ENCODE peak calls at places on chromosomes 16 and 17, in four cellular contexts. K is activated naive CD8-positive, alpha-beta T cell treated with anti-CD3 and anti-CD28 coated beads for 36 hours; F is NCI-H2171; X is neuronal stem cell. S is an unnamed sample.

GRCh38 chr17:78759203-78759968 is 22.7 kb downstream of the CYTH1 start:
- DNase-seq in K (peak; percentile 71), F (peak; percentile 40), X (no peak), S (no peak)

GRCh38 chr17:38729886-38730525 is at the start of gene CISD3:
- DNase-seq in K (peak; percentile 95), F (peak; percentile 88), X (peak; percentile 84), S (peak; percentile 84)

GRCh38 chr17:48901241-48901640 is 7.0 kb upstream of the UBE2Z start:
- DNase-seq in K (no peak), F (no peak), X (no peak), S (no peak)

GRCh38 chr16:49478107-49478506 is 104.5 kb downstream of the C16orf78 start:
- DNase-seq in K (no peak), F (no peak), X (no peak), S (no peak)

GRCh38 chr16:20894388-20894787 is 5.8 kb downstream of the DCUN1D3 start:
- DNase-seq in K (no peak), F (no peak), X (no peak), S (no peak)

GRCh38 chr17:74852237-74853047 is 7.2 kb downstream of the GRIN2C start:
- DNase-seq in K (peak; percentile 67), F (no peak), X (peak; percentile 80), S (peak; percentile 46)

GRCh38 chr17:50593321-50593720 is 32.8 kb downstream of the CACNA1G start:
- DNase-seq in K (no peak), F (peak; percentile 72), X (peak; percentile 82), S (no peak)

GRCh38 chr17:74027539-74027938 is 175.9 kb upstream of the RPL38 start:
- DNase-seq in K (no peak), F (no peak), X (no peak), S (no peak)